ENCODE peak calls at places on chromosome 16, in ten cellular contexts. U, Y, X, S, W, A, G, C, O and T are unnamed samples.

GRCh38 chr16:84995666-84996065 is 15.7 kb downstream of the ZDHHC7 start:
- DNase-seq in C (no peak), W (no peak), Y (no peak), U (no peak), A (no peak), S (no peak), G (no peak), O (no peak), X (no peak), T (no peak)

GRCh38 chr16:66906916-66907836 is 11.5 kb downstream of the CDH16 start:
- DNase-seq in O (no peak), A (no peak), G (no peak), X (no peak), C (no peak), Y (no peak), U (no peak), S (no peak), W (no peak), T (no peak)

GRCh38 chr16:83470406-83470805 is 337.4 kb upstream of the HSBP1 start:
- DNase-seq in X (no peak), S (no peak), Y (no peak), O (no peak), C (no peak), G (no peak), A (no peak), W (no peak), U (no peak), T (no peak)

GRCh38 chr16:31201511-31202401 is 804 bp downstream of the PYCARD start:
- DNase-seq in G (no peak), O (no peak), S (peak), Y (no peak), A (no peak), U (no peak), C (no peak), X (peak), W (peak), T (peak)

GRCh38 chr16:373020-373598 is 2.8 kb upstream of the MRPL28 start:
- DNase-seq in A (no peak), Y (no peak), W (no peak), X (no peak), O (no peak), U (no peak), G (no peak), S (no peak), C (no peak), T (no peak)

GRCh38 chr16:473046-474043 is 47.9 kb downstream of the RAB11FIP3 start:
- DNase-seq in O (no peak), G (no peak), W (no peak), A (no peak), Y (no peak), U (no peak), C (no peak), S (no peak), X (no peak), T (no peak)

GRCh38 chr16:82915139-82915824 is 288.5 kb downstream of the CDH13 start:
- DNase-seq in X (no peak), O (no peak), U (no peak), A (no peak), C (no peak), S (no peak), Y (no peak), G (no peak), W (no peak), T (no peak)

GRCh38 chr16:56895813-56896212 is 30.8 kb downstream of the SLC12A3 start:
- DNase-seq in W (no peak), Y (no peak), A (no peak), X (no peak), G (no peak), O (no peak), C (no peak), S (no peak), U (no peak), T (no peak)

GRCh38 chr16:69482410-69482951 is 58.1 kb downstream of the CYB5B start:
- DNase-seq in C (peak), W (peak), O (peak), U (peak), Y (no peak), G (no peak), X (peak), S (peak), A (no peak), T (no peak)

GRCh38 chr16:1043831-1044514 is 28.6 kb upstream of the SSTR5 start:
- DNase-seq in U (no peak), X (no peak), A (no peak), O (peak), S (no peak), W (no peak), Y (no peak), C (no peak), G (no peak), T (no peak)

GRCh38 chr16:67555795-67556212 is 6.5 kb upstream of the CTCF start:
- DNase-seq in X (no peak), O (no peak), Y (no peak), U (no peak), C (no peak), A (peak), W (no peak), G (no peak), S (no peak), T (peak)

GRCh38 chr16:28974007-28974436 is 556 bp upstream of the SPNS1 start:
- DNase-seq in U (peak), A (peak), G (no peak), W (peak), C (peak), S (peak), X (peak), Y (peak), O (peak), T (peak)

GRCh38 chr16:72099377-72099818 is 5.8 kb downstream of the DHX38 start:
- DNase-seq in O (peak), C (peak), U (no peak), G (peak), A (peak), X (no peak), Y (peak), W (peak), S (peak), T (peak)

GRCh38 chr16:10093564-10093963 is 88.7 kb downstream of the GRIN2A start:
- DNase-seq in U (no peak), X (no peak), S (no peak), G (no peak), W (no peak), Y (no peak), A (no peak), O (peak), C (no peak), T (peak)

GRCh38 chr16:10616744-10617640 is 36.6 kb upstream of the EMP2 start:
- DNase-seq in C (no peak), S (no peak), W (peak), U (no peak), G (no peak), A (no peak), X (peak), Y (peak), O (no peak), T (peak)

GRCh38 chr16:56195151-56195550 is 3.9 kb downstream of the GNAO1 start:
- DNase-seq in U (no peak), S (no peak), A (no peak), W (no peak), C (no peak), O (peak), Y (no peak), X (no peak), G (no peak), T (peak)

GRCh38 chr16:17125671-17126070 is 345.1 kb downstream of the XYLT1 start:
- DNase-seq in W (no peak), S (no peak), O (no peak), A (no peak), U (no peak), C (no peak), G (no peak), X (no peak), Y (no peak), T (peak)

GRCh38 chr16:88941933-88942909 is 34.8 kb downstream of the CBFA2T3 start:
- DNase-seq in U (no peak), W (peak), O (peak), C (peak), X (no peak), Y (peak), A (no peak), G (no peak), S (peak), T (peak)

GRCh38 chr16:64982581-64982980 is 139.3 kb downstream of the CDH11 start:
- DNase-seq in W (no peak), X (no peak), A (no peak), G (no peak), C (no peak), S (no peak), Y (no peak), U (no peak), O (no peak), T (no peak)

GRCh38 chr16:83899272-83899897 is 470 bp downstream of the MLYCD start:
- DNase-seq in C (peak), G (no peak), X (no peak), Y (peak), S (peak), O (peak), A (peak), U (no peak), W (peak), T (peak)

GRCh38 chr16:369866-370436 is 387 bp downstream of the MRPL28 start:
- DNase-seq in W (peak), Y (peak), C (no peak), S (peak), X (no peak), A (no peak), G (no peak), O (no peak), U (no peak), T (peak)

GRCh38 chr16:80541306-80541694 is 507 bp downstream of the DYNLRB2 start:
- DNase-seq in C (no peak), Y (no peak), G (no peak), S (no peak), U (no peak), W (no peak), O (no peak), X (no peak), A (no peak), T (no peak)

GRCh38 chr16:58443783-58444182 is 51.5 kb downstream of the GINS3 start:
- DNase-seq in Y (no peak), O (no peak), W (no peak), C (no peak), A (no peak), S (no peak), U (no peak), X (no peak), G (no peak), T (no peak)

GRCh38 chr16:82639666-82640336 is 13.0 kb downstream of the CDH13 start:
- DNase-seq in U (no peak), X (no peak), O (peak), W (peak), G (peak), S (peak), C (peak), A (peak), Y (peak), T (peak)

GRCh38 chr16:17424771-17425170 is 46.0 kb downstream of the XYLT1 start:
- DNase-seq in X (no peak), Y (no peak), W (no peak), G (no peak), U (no peak), C (no peak), A (peak), S (no peak), O (no peak), T (no peak)